ENCODE peak calls at places on chromosome 6, in four cellular contexts. V, H, J and P are unnamed samples.

GRCh38 chr6:146041282-146041681 is 12.4 kb downstream of the GRM1 start:
- DNase-seq in H (no peak), V (peak; percentile 27), J (no peak), P (no peak)

GRCh38 chr6:1624848-1625341 is 15.2 kb downstream of the FOXC1 start:
- DNase-seq in V (peak; percentile 68), J (no peak), H (no peak), P (no peak)

GRCh38 chr6:23244300-23244699 is 674.9 kb downstream of the HDGFL1 start:
- DNase-seq in H (no peak), V (no peak), J (no peak), P (no peak)

GRCh38 chr6:114762145-114762544 is 419.3 kb upstream of the HS3ST5 start:
- DNase-seq in J (no peak), H (no peak), V (no peak), P (no peak)

GRCh38 chr6:4125933-4126864 is 9.2 kb downstream of the ECI2 start:
- DNase-seq in V (no peak), J (no peak), H (no peak), P (no peak)

GRCh38 chr6:53347921-53348435 is 772 bp downstream of the ELOVL5 start:
- DNase-seq in J (peak; percentile 32), H (peak; percentile 71), V (peak; percentile 84), P (peak; percentile 49)

GRCh38 chr6:3789018-3789895 is 37.7 kb upstream of the PXDC1 start:
- DNase-seq in V (no peak), J (no peak), H (no peak), P (no peak)

GRCh38 chr6:149118737-149119653 is 198.5 kb upstream of the TAB2 start:
- DNase-seq in J (no peak), V (no peak), H (no peak), P (no peak)

GRCh38 chr6:28136585-28137457 is 4.9 kb upstream of the ZKSCAN8 start:
- DNase-seq in J (peak; percentile 72), V (peak; percentile 82), H (peak; percentile 85), P (peak; percentile 75)

GRCh38 chr6:33392979-33393378 is 1.4 kb downstream of the KIFC1 start:
- DNase-seq in H (no peak), V (no peak), J (no peak), P (no peak)

GRCh38 chr6:33392168-33392947 is 735 bp downstream of the KIFC1 start:
- DNase-seq in H (no peak), J (no peak), V (no peak), P (no peak)

GRCh38 chr6:33390173-33390572 is 1.4 kb upstream of the KIFC1 start:
- DNase-seq in V (no peak), J (no peak), H (no peak), P (no peak)

GRCh38 chr6:33391278-33392167 is at the start of gene KIFC1:
- DNase-seq in J (peak; percentile 99), V (peak; percentile 99), H (peak; percentile 99), P (peak; percentile 99)

GRCh38 chr6:33390767-33391277 is 801 bp upstream of the KIFC1 start:
- DNase-seq in H (no peak), J (no peak), V (no peak), P (no peak)
- TF ChIP-seq CTCF in H (no peak), J (no peak), V (no peak), P (no peak)

GRCh38 chr6:152720964-152721363 is 23.3 kb downstream of the MYCT1 start:
- DNase-seq in V (no peak), J (no peak), H (no peak), P (no peak)

GRCh38 chr6:152721956-152722355 is 24.3 kb downstream of the MYCT1 start:
- DNase-seq in H (no peak), J (no peak), V (no peak), P (no peak)

DNA sequence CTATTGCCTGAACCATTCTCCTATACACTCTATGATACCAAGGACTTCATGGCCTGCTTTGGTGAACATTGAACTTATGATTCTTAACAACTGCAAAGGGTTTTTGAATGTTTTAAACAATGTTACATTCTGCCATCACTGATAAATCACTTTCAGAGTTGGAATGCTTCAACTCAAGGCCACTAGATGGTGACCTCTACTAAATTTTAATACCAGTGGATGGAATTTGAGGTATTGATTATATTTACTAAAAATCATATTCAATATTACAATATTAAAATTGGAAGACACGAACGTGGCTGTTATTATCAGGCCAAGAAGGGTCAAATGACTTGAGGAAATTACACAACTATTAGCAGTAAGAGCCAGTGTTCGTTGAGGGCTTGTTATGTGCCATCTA is 18.6 kb downstream of the MYCT1 start:
- DNase-seq in J (no peak), H (no peak), V (no peak), P (no peak)
- TF ChIP-seq CTCF in J (no peak), H (no peak), V (no peak), P (no peak)

DNA sequence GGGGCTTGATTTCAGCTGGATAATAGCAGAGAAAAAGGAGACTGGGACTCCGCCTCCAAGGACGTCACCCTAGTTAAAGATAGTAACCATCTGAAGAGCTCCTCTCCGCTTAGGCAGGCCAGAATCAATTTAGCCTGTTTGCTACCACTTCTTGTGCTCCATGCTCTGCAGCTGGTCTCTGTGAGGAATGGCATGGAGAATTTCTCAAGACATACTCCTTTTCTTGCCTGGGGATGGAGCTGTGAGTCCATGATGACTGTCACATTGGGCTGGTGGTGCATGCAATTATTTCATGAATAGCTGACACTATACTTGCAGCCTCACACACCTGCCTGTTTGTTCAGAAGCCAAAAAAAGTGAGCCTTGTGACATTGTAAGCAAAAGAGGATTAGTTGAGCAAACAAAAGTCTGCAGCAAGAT is 61.4 kb downstream of the TXLNB start:
- DNase-seq in V (no peak), H (no peak), J (no peak), P (no peak)
- TF ChIP-seq CTCF in V (no peak), H (no peak), J (no peak), P (no peak)

GRCh38 chr6:129619579-129620233 is 90.3 kb downstream of the ARHGAP18 start:
- DNase-seq in H (no peak), V (no peak), J (no peak), P (no peak)

GRCh38 chr6:129620234-129620610 is 89.8 kb downstream of the ARHGAP18 start:
- DNase-seq in H (no peak), V (no peak), J (no peak), P (no peak)

GRCh38 chr6:129624488-129624887 is 85.5 kb downstream of the ARHGAP18 start:
- DNase-seq in H (no peak), V (no peak), J (no peak), P (no peak)

GRCh38 chr6:129623008-129623732 is 86.8 kb downstream of the ARHGAP18 start:
- DNase-seq in J (no peak), V (no peak), H (peak; percentile 26), P (no peak)

DNA sequence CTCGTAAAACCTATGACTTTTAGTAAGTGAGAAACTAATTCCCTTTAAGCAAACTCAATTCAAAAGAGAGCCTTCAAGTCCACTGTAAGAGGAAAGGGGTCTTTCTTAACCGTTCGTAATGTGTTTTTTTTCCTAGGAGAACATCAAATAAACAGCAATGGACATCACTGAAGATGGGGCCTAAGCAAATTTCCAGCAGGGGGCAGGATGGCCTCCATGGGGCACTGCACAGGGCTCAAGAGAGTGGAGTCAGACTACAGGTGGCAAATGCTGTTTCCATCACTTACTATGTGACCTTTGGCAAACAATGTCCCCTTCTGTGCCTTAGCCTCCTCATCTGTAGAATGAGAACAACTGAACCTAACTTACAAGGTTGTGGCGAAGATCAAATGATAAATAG is 88.7 kb downstream of the ARHGAP18 start:
- DNase-seq in V (no peak), H (no peak), J (peak; percentile 19), P (no peak)
- TF ChIP-seq CTCF in V (no peak), H (peak; percentile 49), J (no peak), P (peak; percentile 33)

GRCh38 chr6:16737926-16738325 is 23.3 kb downstream of the ATXN1 start:
- DNase-seq in J (no peak), V (no peak), H (no peak), P (no peak)

GRCh38 chr6:16741112-16742016 is 19.9 kb downstream of the ATXN1 start:
- DNase-seq in V (no peak), H (peak; percentile 16), J (no peak), P (no peak)

GRCh38 chr6:16737389-16737788 is 23.9 kb downstream of the ATXN1 start:
- DNase-seq in V (no peak), J (no peak), H (no peak), P (no peak)

GRCh38 chr6:16736856-16737255 is 24.4 kb downstream of the ATXN1 start:
- DNase-seq in J (no peak), V (no peak), H (no peak), P (no peak)

GRCh38 chr6:16739329-16739801 is 21.9 kb downstream of the ATXN1 start:
- DNase-seq in J (no peak), H (no peak), V (no peak), P (no peak)
- TF ChIP-seq CTCF in J (no peak), H (no peak), V (no peak), P (no peak)